ENCODE peak calls at places on chromosomes 5 and 9, in eight cellular contexts. O, T, E, V, D, N, W and R are unnamed samples.

GRCh38 chr9:133246507-133247390 is 28.3 kb downstream of the ABO start:
- DNase-seq in O (peak; percentile 28), T (no peak), E (no peak), V (no peak), D (no peak), N (no peak), W (no peak), R (no peak)

GRCh38 chr5:141478321-141478945 is 2.7 kb downstream of the PCDHGC3 start:
- DNase-seq in O (peak; percentile 89), T (peak; percentile 87), E (peak; percentile 77), V (peak; percentile 91), D (peak; percentile 44), N (no peak), W (no peak), R (no peak)

GRCh38 chr9:75085640-75086039 is 2.3 kb downstream of the NMRK1 start:
- DNase-seq in O (no peak), T (no peak), E (no peak), V (no peak), D (peak; percentile 68), N (no peak), W (no peak), R (no peak)

GRCh38 chr9:99137225-99137624 is 32.3 kb downstream of the TGFBR1 start:
- DNase-seq in O (no peak), T (no peak), E (no peak), V (no peak), D (no peak), N (no peak), W (no peak), R (no peak)

GRCh38 chr5:34577267-34577666 is 78.9 kb upstream of the RAI14 start:
- DNase-seq in O (no peak), T (no peak), E (no peak), V (no peak), D (no peak), N (no peak), W (no peak), R (no peak)

GRCh38 chr9:8600914-8601680 is 801.5 kb upstream of the DMAC1 start:
- DNase-seq in O (no peak), T (no peak), E (peak; percentile 19), V (no peak), D (no peak), N (no peak), W (no peak), R (no peak)

GRCh38 chr5:30874234-30875034 is 319.1 kb upstream of the CDH6 start:
- DNase-seq in O (no peak), T (no peak), E (peak; percentile 34), V (no peak), D (no peak), N (no peak), W (no peak), R (no peak)

GRCh38 chr9:131096490-131097258 is at the start of gene AIF1L:
- DNase-seq in O (peak; percentile 94), T (no peak), E (peak; percentile 71), V (peak; percentile 73), D (peak; percentile 45), N (peak; percentile 38), W (no peak), R (no peak)

GRCh38 chr9:36320457-36320856 is 62.2 kb upstream of the GNE start:
- DNase-seq in O (no peak), T (no peak), E (no peak), V (no peak), D (peak; percentile 54), N (no peak), W (no peak), R (no peak)

GRCh38 chr5:163887854-163888253 is 382.4 kb downstream of the MAT2B start:
- DNase-seq in O (no peak), T (no peak), E (no peak), V (no peak), D (no peak), N (no peak), W (no peak), R (no peak)

GRCh38 chr5:175548899-175549311 is 70.5 kb downstream of the SFXN1 start:
- DNase-seq in O (peak; percentile 84), T (no peak), E (no peak), V (no peak), D (no peak), N (no peak), W (no peak), R (no peak)

DNA sequence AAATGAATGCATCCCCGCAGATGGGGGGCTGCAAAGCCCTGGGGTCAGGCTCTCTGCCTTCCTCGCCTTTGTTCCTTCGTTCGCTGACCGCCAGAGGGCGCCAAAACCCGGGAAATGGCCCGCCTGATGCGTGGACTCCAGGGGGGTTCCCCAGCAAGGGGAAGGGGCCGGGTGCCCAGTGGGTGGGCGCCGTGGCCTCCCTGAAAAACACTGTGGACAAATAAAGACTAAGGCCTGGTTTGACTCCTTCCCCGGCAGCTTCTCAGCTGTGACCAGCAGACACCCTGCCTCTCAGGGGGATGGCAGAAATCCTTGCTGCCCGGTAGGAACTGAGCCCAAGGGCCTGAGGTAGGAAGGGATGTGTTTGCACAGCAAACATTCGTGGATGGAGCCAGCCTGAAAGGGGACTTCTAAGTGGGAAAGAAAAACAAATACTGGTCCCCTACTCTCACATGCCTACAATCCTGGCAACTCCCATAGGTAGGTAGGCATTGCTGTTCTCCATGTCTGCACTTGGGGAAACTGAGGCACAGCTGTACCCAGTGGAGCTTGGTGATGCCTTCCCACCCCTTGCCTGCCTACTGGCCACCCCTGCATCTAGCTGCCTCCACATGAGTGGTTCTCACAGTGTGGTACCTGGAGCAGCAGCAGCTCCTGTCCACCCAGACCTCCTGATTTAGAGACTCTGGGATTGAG is 57.7 kb downstream of the DUSP1 start:
- DNase-seq in O (no peak), T (peak; percentile 76), E (peak; percentile 77), V (peak; percentile 87), D (no peak), N (peak; percentile 77), W (peak; percentile 81), R (no peak)
- H3K4me1 ChIP-seq in O (peaks cover 1% of the 10 kb centered on the region), T (peaks cover 53% of the 10 kb centered on the region), E (peaks cover 7% of the 10 kb centered on the region), V (peaks cover 41% of the 10 kb centered on the region), D (peaks cover 14% of the 10 kb centered on the region), N (peaks cover 16% of the 10 kb centered on the region), W (peaks cover 13% of the 10 kb centered on the region), R (peaks cover 22% of the 10 kb centered on the region)

GRCh38 chr5:122323132-122323548 is 11.1 kb downstream of the SNCAIP start:
- DNase-seq in O (no peak), T (no peak), E (peak; percentile 32), V (no peak), D (no peak), N (no peak), W (no peak), R (no peak)

GRCh38 chr5:122327110-122327509 is 15.1 kb downstream of the SNCAIP start:
- DNase-seq in O (no peak), T (no peak), E (no peak), V (no peak), D (no peak), N (no peak), W (no peak), R (no peak)

GRCh38 chr5:122319897-122320296 is 7.9 kb downstream of the SNCAIP start:
- DNase-seq in O (no peak), T (no peak), E (no peak), V (no peak), D (no peak), N (no peak), W (no peak), R (no peak)

GRCh38 chr5:122323738-122324137 is 11.7 kb downstream of the SNCAIP start:
- DNase-seq in O (no peak), T (no peak), E (no peak), V (no peak), D (no peak), N (no peak), W (no peak), R (no peak)
- H3K4me1 ChIP-seq in O (peaks cover 2% of the 10 kb centered on the region), T (no peaks in the 10 kb centered on the region), E (no peaks in the 10 kb centered on the region), V (no peaks in the 10 kb centered on the region), D (no peaks in the 10 kb centered on the region), N (no peaks in the 10 kb centered on the region), W (no peaks in the 10 kb centered on the region), R (peaks cover 20% of the 10 kb centered on the region)

GRCh38 chr5:119400248-119400647 is 44.4 kb downstream of the TNFAIP8 start:
- DNase-seq in O (no peak), T (no peak), E (no peak), V (no peak), D (no peak), N (no peak), W (no peak), R (no peak)

GRCh38 chr5:119397518-119398380 is 41.9 kb downstream of the TNFAIP8 start:
- DNase-seq in O (no peak), T (no peak), E (no peak), V (no peak), D (no peak), N (no peak), W (no peak), R (no peak)

GRCh38 chr5:119396265-119396664 is 40.4 kb downstream of the TNFAIP8 start:
- DNase-seq in O (no peak), T (no peak), E (no peak), V (no peak), D (no peak), N (no peak), W (no peak), R (no peak)

GRCh38 chr5:119402081-119402480 is 46.3 kb downstream of the TNFAIP8 start:
- DNase-seq in O (peak; percentile 62), T (no peak), E (no peak), V (no peak), D (no peak), N (no peak), W (no peak), R (no peak)

GRCh38 chr5:119398713-119399492 is 43.1 kb downstream of the TNFAIP8 start:
- DNase-seq in O (no peak), T (peak; percentile 52), E (peak; percentile 79), V (peak; percentile 70), D (no peak), N (peak; percentile 64), W (no peak), R (peak; percentile 44)
- H3K4me1 ChIP-seq in O (peaks cover 7% of the 10 kb centered on the region), T (peaks cover 17% of the 10 kb centered on the region), E (no peaks in the 10 kb centered on the region), V (peaks cover 25% of the 10 kb centered on the region), D (peaks cover 28% of the 10 kb centered on the region), N (no peaks in the 10 kb centered on the region), W (no peaks in the 10 kb centered on the region), R (peaks cover 9% of the 10 kb centered on the region)

DNA sequence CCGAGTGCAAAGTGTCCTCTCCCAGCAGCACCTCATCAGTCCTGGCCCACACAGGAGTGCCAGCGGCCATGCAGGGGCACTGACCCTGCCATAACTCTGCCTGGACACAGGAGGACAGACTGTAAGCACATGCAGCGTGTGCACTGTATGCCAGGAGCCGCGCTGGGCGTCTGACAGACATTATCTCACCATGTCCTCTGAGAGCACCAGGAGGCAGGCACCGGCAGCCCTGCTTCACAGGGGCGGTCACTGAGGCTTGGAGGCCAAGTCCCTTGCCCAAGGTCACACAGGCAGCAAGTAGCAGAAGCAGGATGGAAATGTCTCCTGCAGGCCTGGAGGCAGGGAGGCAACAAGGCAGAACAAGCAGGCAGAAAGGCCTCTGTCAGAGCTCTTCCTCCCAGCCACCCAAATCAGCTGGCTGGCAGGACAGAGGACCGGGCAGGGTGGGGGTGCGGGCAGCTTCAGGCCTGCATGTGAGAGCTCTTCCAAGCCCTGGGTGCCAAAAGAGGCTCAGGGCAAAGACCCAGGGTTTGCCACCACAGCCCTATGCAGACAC is 8.4 kb downstream of the EEIG1 start:
- DNase-seq in O (peak; percentile 25), T (no peak), E (peak; percentile 83), V (no peak), D (no peak), N (peak; percentile 67), W (peak; percentile 21), R (no peak)
- H3K4me1 ChIP-seq in O (peaks cover 9% of the 10 kb centered on the region), T (peaks cover 99% of the 10 kb centered on the region), E (peaks cover 69% of the 10 kb centered on the region), V (peaks cover 81% of the 10 kb centered on the region), D (peaks cover 37% of the 10 kb centered on the region), N (peaks cover 69% of the 10 kb centered on the region), W (peaks cover 87% of the 10 kb centered on the region), R (peaks cover 75% of the 10 kb centered on the region)

DNA sequence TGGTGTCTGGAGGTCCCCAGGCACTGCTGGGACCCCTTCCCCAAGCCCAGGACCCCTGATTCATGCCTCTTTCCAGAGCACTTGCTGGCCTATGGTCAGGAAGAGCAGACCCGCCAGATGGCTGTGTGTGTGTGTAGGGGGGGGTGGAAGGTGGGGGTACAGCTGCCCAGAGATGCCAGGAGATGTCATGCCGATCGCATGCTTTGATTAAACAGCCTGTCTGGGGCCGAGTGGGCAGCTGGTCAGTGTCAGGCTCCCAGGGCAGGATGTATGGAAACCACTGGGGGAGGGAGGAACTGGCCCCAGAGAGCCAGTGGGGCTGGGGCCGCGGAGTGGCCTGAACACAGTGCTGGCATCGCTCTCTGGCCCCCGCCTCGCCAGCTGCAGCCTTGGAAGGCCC is 23.7 kb downstream of the RXRA start:
- DNase-seq in O (no peak), T (no peak), E (no peak), V (no peak), D (no peak), N (no peak), W (no peak), R (no peak)
- H3K4me1 ChIP-seq in O (no peaks in the 10 kb centered on the region), T (peaks cover 81% of the 10 kb centered on the region), E (peaks cover 27% of the 10 kb centered on the region), V (peaks cover 54% of the 10 kb centered on the region), D (peaks cover 24% of the 10 kb centered on the region), N (peaks cover 78% of the 10 kb centered on the region), W (no peaks in the 10 kb centered on the region), R (peaks cover 54% of the 10 kb centered on the region)